ENCODE peak calls at places on chromosome 21, in ten cellular contexts. X, D, H, P, R, G, L, F, C and Y are unnamed samples.

GRCh38 chr21:27418338-27418737 is 451.4 kb upstream of the ADAMTS5 start:
- DNase-seq in X (no peak), D (no peak), H (no peak), P (no peak), R (no peak), G (no peak), L (no peak), F (no peak), C (no peak), Y (no peak)

GRCh38 chr21:26814374-26814773 is 30.8 kb downstream of the ADAMTS1 start:
- DNase-seq in X (no peak), D (no peak), H (no peak), P (no peak), R (no peak), G (no peak), L (no peak), F (no peak), C (peak; percentile 76), Y (no peak)

GRCh38 chr21:17781524-17781923 is 37.6 kb downstream of the C21orf91 start:
- DNase-seq in X (no peak), D (no peak), H (no peak), P (no peak), R (no peak), G (no peak), L (no peak), F (no peak), C (no peak), Y (no peak)

GRCh38 chr21:39885119-39885848 is 18.0 kb downstream of the PCP4 start:
- DNase-seq in X (no peak), D (no peak), H (no peak), P (no peak), R (no peak), G (peak; percentile 22), L (no peak), F (no peak), C (no peak), Y (peak; percentile 85)

GRCh38 chr21:43835061-43835460 is 30.0 kb upstream of the AGPAT3 start:
- DNase-seq in X (no peak), D (no peak), H (no peak), P (no peak), R (no peak), G (no peak), L (no peak), F (no peak), C (no peak), Y (no peak)

GRCh38 chr21:39610705-39611104 is 2.0 kb upstream of the B3GALT5 start:
- DNase-seq in X (no peak), D (no peak), H (no peak), P (no peak), R (no peak), G (no peak), L (no peak), F (no peak), C (no peak), Y (no peak)

GRCh38 chr21:46065215-46065992 is 32.5 kb upstream of the COL6A2 start:
- DNase-seq in X (peak; percentile 78), D (peak; percentile 89), H (no peak), P (no peak), R (no peak), G (no peak), L (peak; percentile 54), F (no peak), C (peak; percentile 77), Y (no peak)

GRCh38 chr21:32308696-32309095 is 10.0 kb downstream of the MRAP start:
- DNase-seq in X (no peak), D (no peak), H (no peak), P (no peak), R (no peak), G (no peak), L (no peak), F (no peak), C (no peak), Y (no peak)

GRCh38 chr21:43283136-43283924 is 114.5 kb downstream of the CRYAA start:
- DNase-seq in X (no peak), D (no peak), H (peak; percentile 39), P (peak; percentile 16), R (no peak), G (no peak), L (no peak), F (no peak), C (peak; percentile 24), Y (no peak)

GRCh38 chr21:28884481-28884880 is 108.2 kb downstream of the LTN1 start:
- DNase-seq in X (no peak), D (no peak), H (no peak), P (no peak), R (no peak), G (no peak), L (no peak), F (peak; percentile 4), C (peak; percentile 29), Y (no peak)

GRCh38 chr21:30340714-30341573 is 3.5 kb upstream of the KRTAP27-1 start:
- DNase-seq in X (no peak), D (no peak), H (no peak), P (no peak), R (no peak), G (peak; percentile 61), L (no peak), F (peak; percentile 67), C (peak; percentile 63), Y (peak; percentile 61)

GRCh38 chr21:38990424-38990794 is 184.7 kb downstream of the ETS2 start:
- DNase-seq in X (no peak), D (no peak), H (no peak), P (no peak), R (no peak), G (no peak), L (no peak), F (no peak), C (no peak), Y (no peak)

GRCh38 chr21:24375201-24375600 is 1232.1 kb downstream of the MRPL39 start:
- DNase-seq in X (no peak), D (no peak), H (no peak), P (no peak), R (no peak), G (no peak), L (no peak), F (no peak), C (no peak), Y (peak; percentile 20)
- TF ChIP-seq CTCF in X (no peak), D (no peak), H (no peak), P (no peak), R (no peak), G (no peak), L (no peak), F (no peak), C (no peak), Y (no peak)

GRCh38 chr21:25359724-25360123 is 247.6 kb downstream of the MRPL39 start:
- DNase-seq in X (no peak), D (no peak), H (no peak), P (no peak), R (no peak), G (no peak), L (no peak), F (no peak), C (no peak), Y (no peak)

GRCh38 chr21:25362375-25363267 is 244.7 kb downstream of the MRPL39 start:
- DNase-seq in X (no peak), D (no peak), H (no peak), P (no peak), R (no peak), G (no peak), L (no peak), F (no peak), C (no peak), Y (no peak)

GRCh38 chr21:25361765-25362164 is 245.5 kb downstream of the MRPL39 start:
- DNase-seq in X (no peak), D (no peak), H (no peak), P (no peak), R (no peak), G (no peak), L (no peak), F (no peak), C (no peak), Y (no peak)

GRCh38 chr21:25361097-25361496 is 246.2 kb downstream of the MRPL39 start:
- DNase-seq in X (no peak), D (no peak), H (no peak), P (no peak), R (no peak), G (no peak), L (no peak), F (no peak), C (no peak), Y (no peak)

GRCh38 chr21:25360593-25360992 is 246.7 kb downstream of the MRPL39 start:
- DNase-seq in X (no peak), D (no peak), H (no peak), P (no peak), R (no peak), G (no peak), L (no peak), F (no peak), C (no peak), Y (no peak)
- TF ChIP-seq CTCF in X (no peak), D (no peak), H (no peak), P (no peak), R (peak; percentile 36), G (no peak), L (no peak), F (peak; percentile 34), C (peak; percentile 34), Y (no peak)

GRCh38 chr21:33971492-33972013 is 55.9 kb upstream of the ATP5PO start:
- DNase-seq in X (no peak), D (no peak), H (no peak), P (no peak), R (no peak), G (no peak), L (no peak), F (peak; percentile 89), C (no peak), Y (no peak)
- TF ChIP-seq CTCF in X (no peak), D (no peak), H (no peak), P (no peak), R (no peak), G (no peak), L (no peak), F (no peak), C (no peak), Y (no peak)

DNA sequence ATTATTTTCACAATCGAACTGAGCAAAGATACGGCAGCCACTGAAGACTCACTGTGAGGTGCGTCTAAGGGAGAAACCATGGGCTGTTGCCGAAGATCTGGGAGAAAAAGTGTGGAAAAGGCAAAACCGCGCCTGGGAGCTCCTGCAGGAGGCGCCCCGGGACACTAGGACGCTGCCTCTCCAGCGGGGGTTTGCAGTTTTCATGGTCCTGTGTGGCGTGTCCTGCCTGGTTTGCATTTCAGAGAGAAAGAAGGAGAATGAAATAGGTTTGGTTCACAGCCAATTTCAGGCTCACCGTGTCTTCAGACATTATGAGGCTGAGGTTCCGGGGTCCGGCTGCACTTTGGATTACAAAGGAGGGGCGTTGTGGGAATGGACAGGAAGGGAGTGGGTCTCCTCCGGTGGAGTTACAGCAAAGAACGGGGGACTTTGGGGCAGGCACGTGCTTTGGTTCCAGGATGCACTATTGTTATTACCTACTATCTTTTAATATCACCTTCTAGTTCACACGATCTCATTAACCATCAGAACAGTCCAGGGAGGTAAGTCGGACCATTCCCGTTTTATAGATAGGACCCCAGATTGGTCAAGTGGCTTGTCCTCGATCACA is 179.8 kb downstream of the DYRK1A start:
- DNase-seq in X (no peak), D (no peak), H (no peak), P (no peak), R (no peak), G (no peak), L (no peak), F (no peak), C (no peak), Y (no peak)
- TF ChIP-seq CTCF in X (no peak), D (no peak), H (no peak), P (no peak), R (no peak), G (no peak), L (no peak), F (no peak), C (no peak), Y (no peak)